ENCODE peak calls at places on chromosomes 5 and 9, in five cellular contexts. B, M, V, G and I are unnamed samples.

GRCh38 chr5:1069720-1070088 is 42.2 kb downstream of the SLC12A7 start:
- DNase-seq in B (no peak), M (no peak), V (no peak), G (no peak), I (no peak)

GRCh38 chr5:41908374-41909079 is 4.4 kb downstream of the RIMOC1 start:
- DNase-seq in B (no peak), M (no peak), V (peak; percentile 63), G (no peak), I (no peak)

GRCh38 chr5:159242656-159243055 is 20.4 kb upstream of the UBLCP1 start:
- DNase-seq in B (no peak), M (no peak), V (no peak), G (no peak), I (no peak)

GRCh38 chr9:123355761-123356520 is at the start of gene CRB2:
- DNase-seq in B (no peak), M (peak; percentile 86), V (no peak), G (no peak), I (no peak)

GRCh38 chr9:109319631-109320233 is 1.1 kb downstream of the EPB41L4B start:
- DNase-seq in B (no peak), M (no peak), V (no peak), G (no peak), I (no peak)

GRCh38 chr9:36765077-36765390 is 192.3 kb downstream of the MELK start:
- DNase-seq in B (no peak), M (no peak), V (no peak), G (no peak), I (no peak)

GRCh38 chr5:109844695-109845094 is 155.0 kb downstream of the MAN2A1 start:
- DNase-seq in B (no peak), M (no peak), V (peak; percentile 33), G (no peak), I (no peak)

GRCh38 chr5:168851902-168852321 is 272.7 kb upstream of the PANK3 start:
- DNase-seq in B (no peak), M (no peak), V (peak; percentile 79), G (no peak), I (no peak)

GRCh38 chr5:181207214-181207959 is 2.4 kb upstream of the TRIM7 start:
- DNase-seq in B (peak; percentile 62), M (peak; percentile 60), V (peak; percentile 71), G (peak; percentile 74), I (no peak)

GRCh38 chr9:86036555-86036954 is 62.8 kb downstream of the GOLM1 start:
- DNase-seq in B (no peak), M (no peak), V (no peak), G (no peak), I (no peak)

GRCh38 chr5:36573441-36573840 is 33.0 kb upstream of the SLC1A3 start:
- DNase-seq in B (no peak), M (no peak), V (peak; percentile 21), G (no peak), I (no peak)

GRCh38 chr5:59198832-59199231 is 616.0 kb downstream of the RAB3C start:
- DNase-seq in B (no peak), M (no peak), V (no peak), G (no peak), I (no peak)

GRCh38 chr5:82793808-82794419 is 283.3 kb downstream of the TMEM167A start:
- DNase-seq in B (no peak), M (no peak), V (no peak), G (no peak), I (no peak)

GRCh38 chr5:73592546-73592945 is 27.0 kb downstream of the UTP15 start:
- DNase-seq in B (no peak), M (no peak), V (no peak), G (no peak), I (no peak)

GRCh38 chr5:13708432-13708831 is 236.1 kb downstream of the DNAH5 start:
- DNase-seq in B (no peak), M (no peak), V (no peak), G (no peak), I (no peak)

GRCh38 chr9:70479880-70480291 is 65.4 kb upstream of the KLF9 start:
- DNase-seq in B (no peak), M (no peak), V (no peak), G (peak; percentile 74), I (no peak)

GRCh38 chr5:80806929-80807328 is 152.1 kb upstream of the DHFR start:
- DNase-seq in B (no peak), M (no peak), V (no peak), G (no peak), I (no peak)

GRCh38 chr5:128667148-128667547 is 129.1 kb upstream of the FBN2 start:
- DNase-seq in B (no peak), M (peak; percentile 50), V (no peak), G (no peak), I (no peak)

GRCh38 chr9:87193151-87193550 is 245.8 kb upstream of the GAS1 start:
- DNase-seq in B (no peak), M (no peak), V (no peak), G (no peak), I (no peak)

GRCh38 chr9:852539-852938 is 11.0 kb downstream of the DMRT1 start:
- DNase-seq in B (no peak), M (no peak), V (no peak), G (no peak), I (no peak)

GRCh38 chr5:98214240-98215051 is 559.0 kb upstream of the RGMB start:
- DNase-seq in B (peak; percentile 46), M (no peak), V (no peak), G (no peak), I (no peak)

GRCh38 chr5:159814810-159815585 is 101.3 kb upstream of the ADRA1B start:
- DNase-seq in B (no peak), M (no peak), V (no peak), G (no peak), I (no peak)

GRCh38 chr5:137733922-137734695 is 1.8 kb downstream of the KLHL3 start:
- DNase-seq in B (no peak), M (no peak), V (no peak), G (no peak), I (no peak)

GRCh38 chr5:137734962-137735530 is 843 bp downstream of the KLHL3 start:
- DNase-seq in B (peak; percentile 38), M (peak; percentile 55), V (no peak), G (no peak), I (no peak)

GRCh38 chr5:137737349-137738256 is 1.7 kb upstream of the KLHL3 start:
- DNase-seq in B (peak; percentile 78), M (peak; percentile 65), V (no peak), G (no peak), I (no peak)

GRCh38 chr5:137733011-137733410 is 2.9 kb downstream of the KLHL3 start:
- DNase-seq in B (no peak), M (no peak), V (no peak), G (no peak), I (no peak)

DNA sequence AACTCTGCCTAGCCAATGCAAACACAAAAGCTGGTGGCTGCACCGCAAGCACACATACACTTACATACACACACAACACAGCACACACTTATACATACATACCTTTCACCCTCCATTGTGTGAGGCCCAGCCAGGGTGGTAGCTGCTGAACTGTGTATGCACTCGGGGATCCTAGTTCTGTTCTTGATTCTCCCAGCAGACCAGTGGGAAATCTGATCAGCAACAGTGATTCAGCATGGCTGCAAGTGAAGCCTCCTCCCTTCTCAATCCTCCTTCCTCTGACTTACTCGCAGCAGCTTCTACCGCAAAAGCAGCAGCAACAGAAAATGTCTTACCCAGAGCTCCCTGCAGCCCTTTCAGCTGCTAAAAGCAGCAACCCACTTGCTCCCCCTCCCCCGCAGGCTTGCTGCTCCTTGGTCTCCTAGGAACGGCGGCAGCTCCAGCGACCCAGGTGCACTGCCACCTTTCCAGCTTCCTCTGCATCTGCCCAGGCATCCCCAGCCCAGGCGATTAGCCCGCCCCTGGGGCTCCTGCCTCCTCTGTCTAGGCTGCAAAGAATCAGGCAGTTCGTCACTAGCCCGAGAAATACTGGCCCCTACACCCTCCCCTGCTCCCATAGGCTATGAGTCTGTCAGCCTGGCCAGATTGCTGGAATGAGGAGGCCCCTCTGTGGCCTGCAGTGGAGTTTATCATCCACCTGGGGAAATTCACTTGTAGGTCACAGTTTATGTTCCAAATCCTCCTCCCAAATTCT is at the start of gene KLHL3:
- DNase-seq in B (peak; percentile 40), M (peak; percentile 70), V (no peak), G (peak; percentile 50), I (no peak)
- H3K4me3 ChIP-seq in B (peak within 1 kb of the TSS; percentile 57), M (peak within 1 kb of the TSS; percentile 34), V (peak within 1 kb of the TSS; percentile 63), G (peak within 1 kb of the TSS; percentile 50), I (peak within 1 kb of the TSS; percentile 43)

GRCh38 chr5:30804739-30805313 is 388.7 kb upstream of the CDH6 start:
- DNase-seq in B (peak; percentile 44), M (no peak), V (no peak), G (no peak), I (peak; percentile 30)
- TF ChIP-seq CTCF in B (peak; percentile 46), M (no peak), V (no peak), G (no peak), I (peak; percentile 74)

GRCh38 chr9:130117816-130118632 is 54.2 kb upstream of the NCS1 start:
- DNase-seq in B (no peak), M (no peak), V (no peak), G (peak; percentile 68), I (peak; percentile 73)
- H3K4me3 ChIP-seq in B (no peak overlapping the region), M (no peak overlapping the region), V (no peak overlapping the region), G (no peak overlapping the region), I (no peak overlapping the region)

DNA sequence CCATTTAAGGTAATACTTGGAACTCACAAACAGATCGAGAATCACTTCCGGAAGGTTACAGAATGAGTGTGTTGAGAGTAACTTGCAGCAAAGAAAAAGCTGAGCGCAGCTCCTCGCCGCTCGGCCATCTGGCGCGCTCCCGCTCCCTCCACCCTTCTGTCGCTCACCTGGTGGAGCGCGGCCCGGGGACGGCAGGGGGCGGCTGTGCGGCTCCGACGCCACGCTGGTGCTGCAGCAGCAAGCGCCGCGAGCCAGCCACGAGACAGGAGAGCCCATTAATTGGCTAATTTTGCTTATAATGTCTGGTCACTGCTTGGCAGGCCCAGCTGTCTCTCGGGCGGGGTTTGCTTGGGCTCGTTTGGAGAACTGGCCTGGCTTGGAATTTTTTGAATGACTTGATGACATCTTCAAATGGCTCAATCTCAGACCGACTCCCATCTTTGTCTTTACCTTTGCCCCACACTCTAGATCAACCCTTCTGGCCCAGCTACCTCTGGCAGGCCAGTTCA is 601.8 kb downstream of the CCDC171 start:
- DNase-seq in B (peak; percentile 51), M (peak; percentile 63), V (no peak), G (peak; percentile 66), I (no peak)
- TF ChIP-seq CTCF in B (peak; percentile 37), M (peak; percentile 50), V (peak; percentile 52), G (no peak), I (peak; percentile 62)

GRCh38 chr5:131511934-131512333 is 123.1 kb downstream of the RAPGEF6 start:
- DNase-seq in B (no peak), M (no peak), V (no peak), G (no peak), I (no peak)

GRCh38 chr5:131513780-131514179 is 121.2 kb downstream of the RAPGEF6 start:
- DNase-seq in B (no peak), M (no peak), V (no peak), G (no peak), I (no peak)

GRCh38 chr5:131514316-131515275 is 120.4 kb downstream of the RAPGEF6 start:
- DNase-seq in B (no peak), M (no peak), V (no peak), G (no peak), I (no peak)

GRCh38 chr5:131509811-131510210 is 125.2 kb downstream of the RAPGEF6 start:
- DNase-seq in B (no peak), M (no peak), V (no peak), G (no peak), I (no peak)

GRCh38 chr5:131515348-131515747 is 119.7 kb downstream of the RAPGEF6 start:
- DNase-seq in B (no peak), M (no peak), V (no peak), G (no peak), I (no peak)
- H3K4me3 ChIP-seq in B (no peak overlapping the region), M (no peak overlapping the region), V (no peak overlapping the region), G (no peak overlapping the region), I (no peak overlapping the region)